ENCODE peak calls at places on chromosomes 7 and 10, in eight cellular contexts. X, C, M, O, I, T, R and N are unnamed samples.

GRCh38 chr10:31157125-31157983 is 125.7 kb upstream of the ZNF438 start:
- DNase-seq in I (peak), C (no peak), O (no peak), R (peak), X (no peak), T (no peak), M (no peak), N (no peak)

GRCh38 chr10:74936577-74937445 is 110.4 kb downstream of the KAT6B start:
- DNase-seq in I (no peak), C (no peak), O (no peak), M (no peak), R (peak), T (no peak), X (no peak), N (no peak)

GRCh38 chr10:12156367-12157123 is 27.1 kb downstream of the SEC61A2 start:
- DNase-seq in X (no peak), M (no peak), C (no peak), T (no peak), O (no peak), R (no peak), I (no peak), N (no peak)

GRCh38 chr10:96440257-96441125 is 73.2 kb downstream of the TLL2 start:
- DNase-seq in T (no peak), X (no peak), R (no peak), M (no peak), I (no peak), C (no peak), O (no peak), N (no peak)

GRCh38 chr10:119496282-119496681 is 46.2 kb downstream of the RGS10 start:
- DNase-seq in T (peak), I (no peak), O (no peak), R (no peak), M (no peak), X (no peak), C (no peak), N (no peak)

GRCh38 chr10:99926925-99927718 is 82.6 kb downstream of the DNMBP start:
- DNase-seq in R (peak), X (peak), C (no peak), I (peak), T (peak), O (peak), M (no peak), N (no peak)

GRCh38 chr7:26399747-26400146 is 108.1 kb downstream of the SNX10 start:
- DNase-seq in T (no peak), O (no peak), C (no peak), X (no peak), M (no peak), R (no peak), I (no peak), N (no peak)

GRCh38 chr7:44062180-44062902 is 3.0 kb downstream of the PGAM2 start:
- DNase-seq in R (no peak), M (peak), I (peak), O (peak), T (no peak), C (no peak), X (no peak), N (no peak)

GRCh38 chr10:22690614-22691431 is 23.6 kb downstream of the PIP4K2A start:
- DNase-seq in T (peak), I (no peak), O (no peak), C (no peak), M (no peak), X (no peak), R (peak), N (no peak)

GRCh38 chr7:66778201-66778600 is 37.7 kb downstream of the RABGEF1 start:
- DNase-seq in T (peak), M (no peak), R (no peak), C (no peak), O (no peak), I (no peak), X (no peak), N (no peak)

GRCh38 chr10:78688945-78689935 is 379.5 kb upstream of the ZMIZ1 start:
- DNase-seq in O (peak), I (peak), R (no peak), M (no peak), T (no peak), X (no peak), C (no peak), N (no peak)

GRCh38 chr10:49298666-49298989 is 342 bp upstream of the C10orf71 start:
- DNase-seq in X (peak), M (no peak), T (no peak), O (peak), R (no peak), I (peak), C (no peak), N (no peak)

GRCh38 chr10:49296382-49296781 is 2.6 kb upstream of the C10orf71 start:
- DNase-seq in O (no peak), X (no peak), R (no peak), T (no peak), M (no peak), C (no peak), I (no peak), N (no peak)

GRCh38 chr10:49296826-49297225 is 2.1 kb upstream of the C10orf71 start:
- DNase-seq in R (no peak), I (no peak), T (no peak), M (no peak), O (no peak), X (no peak), C (no peak), N (no peak)

GRCh38 chr10:49298990-49299815 is at the start of gene C10orf71:
- DNase-seq in R (no peak), I (peak), M (no peak), C (no peak), X (peak), O (peak), T (no peak), N (no peak)

DNA sequence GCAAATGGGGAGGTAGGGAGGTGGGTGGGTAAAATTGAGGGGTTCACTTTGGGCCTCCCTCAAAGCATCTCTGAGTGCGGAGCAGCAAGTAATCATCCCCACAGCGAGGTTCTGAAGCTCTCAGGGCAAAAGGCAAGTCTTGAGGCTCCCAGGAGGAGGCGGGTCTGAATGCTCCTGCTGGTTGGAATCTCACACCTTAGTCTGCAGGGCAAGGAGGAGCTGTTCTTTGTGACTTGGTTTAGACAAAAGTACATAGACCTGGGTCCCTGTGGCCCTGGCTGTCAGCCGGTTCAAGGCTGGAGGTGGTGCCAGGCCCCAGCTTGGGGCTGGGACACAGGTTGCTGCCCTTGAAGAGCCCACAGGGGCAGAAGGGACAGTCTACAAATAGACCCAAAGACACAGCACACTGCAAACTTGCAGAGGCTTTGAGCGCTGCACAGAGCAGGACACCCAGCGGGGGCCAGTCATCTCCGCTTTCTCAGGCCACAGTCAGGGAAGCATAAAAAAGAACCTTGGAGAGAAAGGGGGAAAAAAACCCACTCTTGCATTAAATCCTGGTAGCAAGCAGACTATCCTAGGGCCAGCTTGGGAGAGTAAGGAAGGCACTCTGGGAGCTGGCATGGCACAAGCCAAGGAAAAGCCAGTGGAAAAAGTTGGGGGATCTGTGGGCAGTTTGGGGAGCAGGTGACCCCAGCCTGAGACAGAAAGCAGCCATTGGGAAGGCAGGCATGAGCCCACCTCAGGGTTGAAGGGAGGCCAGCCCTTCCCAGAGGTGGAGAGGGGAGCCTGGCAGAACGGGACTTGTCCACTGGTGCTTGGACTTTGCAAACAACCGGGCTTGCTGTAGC is 928 bp upstream of the C10orf71 start:
- DNase-seq in R (no peak), O (no peak), T (no peak), C (no peak), X (no peak), I (peak), M (no peak), N (no peak)
- H3K27ac ChIP-seq in R (no peak), O (no peak), T (no peak), C (no peak), X (peak), I (no peak), M (no peak), N (no peak)

DNA sequence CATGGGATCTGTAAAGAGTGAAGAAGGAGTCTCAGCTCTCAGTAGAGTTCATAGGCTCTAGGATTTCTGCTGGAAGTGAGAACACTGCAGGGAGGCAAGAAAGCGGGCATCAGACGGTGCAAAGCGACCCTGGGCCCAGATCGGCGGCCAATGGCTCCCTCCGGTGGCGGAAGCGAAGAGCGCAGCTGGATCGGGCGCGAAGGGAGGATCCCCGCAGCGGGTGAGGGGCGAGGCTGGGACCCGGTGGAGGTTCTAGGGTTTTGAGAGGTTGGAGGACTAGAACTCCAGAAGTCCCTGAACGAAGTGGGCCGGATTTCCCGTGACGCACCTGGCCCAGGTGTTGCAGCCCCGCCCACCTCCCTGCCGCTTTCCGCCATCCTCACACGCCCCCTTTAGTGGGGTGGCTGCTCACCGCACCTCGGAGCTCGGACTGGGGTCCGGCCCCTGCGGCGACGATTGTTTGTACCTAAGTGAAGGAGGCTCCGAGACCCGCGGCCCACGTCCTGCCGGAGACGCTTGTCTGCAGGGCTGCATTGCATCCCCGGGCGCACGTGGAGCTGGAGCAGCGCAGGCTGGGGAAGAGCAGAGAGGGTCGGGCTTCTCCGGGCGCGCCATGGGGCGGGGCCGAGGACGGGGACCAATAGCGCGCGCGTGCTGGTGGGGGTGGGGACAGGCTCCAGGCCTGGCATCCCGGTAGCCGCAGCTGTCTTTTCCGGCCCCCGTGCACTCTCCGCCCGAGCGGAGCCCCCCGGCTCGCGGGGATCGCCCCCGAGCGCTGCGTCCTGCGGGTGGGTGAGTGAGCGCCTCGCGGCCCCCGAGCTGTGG is at the start of gene SLC12A9:
- DNase-seq in I (peak), M (peak), X (peak), T (peak), C (peak), R (peak), O (peak), N (no peak)
- H3K27ac ChIP-seq in I (peak), M (peak), X (no peak), T (no peak), C (peak), R (no peak), O (peak), N (peak)

DNA sequence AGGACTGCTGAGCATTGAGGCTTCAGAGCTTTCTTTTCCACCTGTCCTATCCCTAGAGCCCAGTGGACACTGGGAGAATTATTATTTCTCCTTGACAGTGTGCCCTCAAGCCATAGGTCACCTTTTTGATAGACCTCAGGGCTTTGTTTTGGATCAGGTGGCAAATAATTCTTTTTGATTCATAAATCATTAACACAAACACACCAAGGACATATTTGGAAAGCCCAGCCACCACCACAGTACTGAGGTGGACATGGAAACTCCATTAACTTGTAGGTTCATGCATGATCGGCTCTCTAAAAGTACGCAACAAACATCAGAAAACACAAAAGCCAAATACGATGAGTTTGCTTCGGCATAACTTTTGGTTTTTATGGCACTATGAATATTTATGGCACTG is 17.8 kb upstream of the PLEKHS1 start:
- DNase-seq in C (no peak), I (no peak), X (no peak), T (no peak), M (no peak), R (no peak), O (peak), N (no peak)
- H3K27ac ChIP-seq in C (no peak), I (no peak), X (no peak), T (no peak), M (no peak), R (no peak), O (no peak), N (no peak)

GRCh38 chr10:13670311-13670710 is 83.5 kb downstream of the PRPF18 start:
- DNase-seq in R (no peak), C (no peak), T (no peak), M (no peak), X (no peak), I (peak), O (no peak), N (no peak)
- H3K27ac ChIP-seq in R (no peak), C (no peak), T (peak), M (no peak), X (no peak), I (no peak), O (no peak), N (no peak)

GRCh38 chr7:78493383-78493782 is 694.8 kb downstream of the PHTF2 start:
- DNase-seq in R (no peak), T (no peak), C (no peak), X (no peak), O (no peak), I (no peak), M (no peak), N (no peak)
- H3K27ac ChIP-seq in R (no peak), T (no peak), C (no peak), X (no peak), O (no peak), I (no peak), M (no peak), N (no peak)

GRCh38 chr7:2730846-2731770 is 43.1 kb downstream of the AMZ1 start:
- DNase-seq in I (peak), T (no peak), O (no peak), X (no peak), R (no peak), M (no peak), C (no peak), N (no peak)

GRCh38 chr7:2734084-2734601 is 46.1 kb downstream of the AMZ1 start:
- DNase-seq in T (no peak), O (no peak), I (peak), M (no peak), C (no peak), R (no peak), X (no peak), N (no peak)

GRCh38 chr7:2732959-2733584 is 45.1 kb downstream of the AMZ1 start:
- DNase-seq in O (peak), X (no peak), I (peak), C (no peak), M (no peak), R (peak), T (peak), N (peak)

GRCh38 chr7:2729893-2730716 is 42.1 kb downstream of the AMZ1 start:
- DNase-seq in I (peak), T (no peak), C (no peak), M (no peak), X (no peak), R (peak), O (peak), N (no peak)

DNA sequence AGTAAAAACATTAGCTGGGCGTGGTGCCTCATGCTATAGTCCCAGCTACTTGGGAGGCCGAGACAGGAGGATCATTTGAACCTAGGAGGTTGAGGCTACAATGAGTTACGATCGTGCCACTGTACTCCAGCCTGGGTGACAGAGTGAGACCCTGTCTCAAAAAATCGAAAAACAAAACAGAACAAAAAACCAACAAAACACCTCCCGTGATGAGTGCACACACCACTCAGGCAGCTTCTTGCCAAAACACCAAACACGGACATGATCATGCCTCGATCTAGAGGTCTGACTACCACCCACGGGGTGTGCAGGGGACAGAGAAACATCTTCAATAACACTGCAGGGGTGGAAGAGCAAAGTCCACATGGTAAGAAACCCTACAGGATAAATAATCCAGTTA is 44.4 kb downstream of the AMZ1 start:
- DNase-seq in C (no peak), O (no peak), M (no peak), X (no peak), R (no peak), T (no peak), I (no peak), N (no peak)
- H3K27ac ChIP-seq in C (peak), O (no peak), M (no peak), X (peak), R (no peak), T (no peak), I (no peak), N (no peak)

GRCh38 chr7:127766831-127767489 is 115.0 kb downstream of the SND1 start:
- DNase-seq in O (no peak), C (no peak), I (no peak), M (no peak), T (peak), R (no peak), X (no peak), N (no peak)
- H3K27ac ChIP-seq in O (no peak), C (no peak), I (no peak), M (no peak), T (no peak), R (no peak), X (no peak), N (no peak)